ENCODE peak calls at places on chromosome 19, in ten cellular contexts. One of them, this sample, is unnamed.

GRCh38 chr19:42281175-42282035 is 12.4 kb downstream of the CIC start:
- DNase-seq in immature natural killer cell: peak; percentile 26
- DNase-seq in stimulated activated CD4-positive, alpha-beta T cell treated with anti-CD3 and anti-CD28 coated beads, Interleukin-2, amount 100 ng/mL, for 48 hours: no peak
- DNase-seq in substantia nigra: peak; percentile 81
- DNase-seq in GM12891: no peak
- DNase-seq in anterior cingulate cortex: peak; percentile 77
- DNase-seq in GM23248: peak; percentile 83
- DNase-seq in nucleus accumbens: peak; percentile 81
- DNase-seq in central memory CD8-positive, alpha-beta T cell: no peak
- DNase-seq in stromal cell of bone marrow: no peak
- DNase-seq in this sample: no peak

GRCh38 chr19:18731562-18732008 is 48.1 kb downstream of the CRTC1 start:
- DNase-seq in nucleus accumbens: no peak
- DNase-seq in GM23248: no peak
- DNase-seq in substantia nigra: no peak
- DNase-seq in stromal cell of bone marrow: no peak
- DNase-seq in immature natural killer cell: no peak
- DNase-seq in central memory CD8-positive, alpha-beta T cell: no peak
- DNase-seq in stimulated activated CD4-positive, alpha-beta T cell treated with anti-CD3 and anti-CD28 coated beads, Interleukin-2, amount 100 ng/mL, for 48 hours: no peak
- DNase-seq in GM12891: no peak
- DNase-seq in anterior cingulate cortex: no peak
- DNase-seq in this sample: no peak

GRCh38 chr19:55179570-55180484 is at the start of gene SYT5:
- DNase-seq in GM23248: peak; percentile 59
- DNase-seq in nucleus accumbens: peak; percentile 5
- DNase-seq in anterior cingulate cortex: peak; percentile 47
- DNase-seq in substantia nigra: peak; percentile 28
- DNase-seq in stimulated activated CD4-positive, alpha-beta T cell treated with anti-CD3 and anti-CD28 coated beads, Interleukin-2, amount 100 ng/mL, for 48 hours: peak; percentile 70
- DNase-seq in immature natural killer cell: peak; percentile 55
- DNase-seq in central memory CD8-positive, alpha-beta T cell: peak; percentile 32
- DNase-seq in stromal cell of bone marrow: no peak
- DNase-seq in GM12891: peak; percentile 78
- DNase-seq in this sample: peak; percentile 56

GRCh38 chr19:6710273-6711077 is 10.0 kb downstream of the C3 start:
- DNase-seq in anterior cingulate cortex: no peak
- DNase-seq in GM23248: no peak
- DNase-seq in immature natural killer cell: peak; percentile 24
- DNase-seq in nucleus accumbens: no peak
- DNase-seq in central memory CD8-positive, alpha-beta T cell: no peak
- DNase-seq in GM12891: no peak
- DNase-seq in stimulated activated CD4-positive, alpha-beta T cell treated with anti-CD3 and anti-CD28 coated beads, Interleukin-2, amount 100 ng/mL, for 48 hours: no peak
- DNase-seq in stromal cell of bone marrow: no peak
- DNase-seq in substantia nigra: no peak
- DNase-seq in this sample: no peak

GRCh38 chr19:1377965-1378785 is 5.5 kb upstream of the NDUFS7 start:
- DNase-seq in nucleus accumbens: no peak
- DNase-seq in stromal cell of bone marrow: no peak
- DNase-seq in GM12891: no peak
- DNase-seq in GM23248: no peak
- DNase-seq in central memory CD8-positive, alpha-beta T cell: no peak
- DNase-seq in immature natural killer cell: no peak
- DNase-seq in stimulated activated CD4-positive, alpha-beta T cell treated with anti-CD3 and anti-CD28 coated beads, Interleukin-2, amount 100 ng/mL, for 48 hours: no peak
- DNase-seq in anterior cingulate cortex: no peak
- DNase-seq in substantia nigra: no peak
- DNase-seq in this sample: no peak

GRCh38 chr19:9342610-9343304 is 18.8 kb downstream of the ZNF559 start:
- DNase-seq in central memory CD8-positive, alpha-beta T cell: no peak
- DNase-seq in GM12891: no peak
- DNase-seq in substantia nigra: no peak
- DNase-seq in anterior cingulate cortex: no peak
- DNase-seq in immature natural killer cell: no peak
- DNase-seq in nucleus accumbens: no peak
- DNase-seq in stromal cell of bone marrow: no peak
- DNase-seq in stimulated activated CD4-positive, alpha-beta T cell treated with anti-CD3 and anti-CD28 coated beads, Interleukin-2, amount 100 ng/mL, for 48 hours: no peak
- DNase-seq in GM23248: peak; percentile 2
- DNase-seq in this sample: no peak

GRCh38 chr19:54959840-54960239 is 6.3 kb upstream of the NLRP2 start:
- DNase-seq in central memory CD8-positive, alpha-beta T cell: no peak
- DNase-seq in immature natural killer cell: no peak
- DNase-seq in substantia nigra: no peak
- DNase-seq in stromal cell of bone marrow: no peak
- DNase-seq in anterior cingulate cortex: no peak
- DNase-seq in nucleus accumbens: no peak
- DNase-seq in stimulated activated CD4-positive, alpha-beta T cell treated with anti-CD3 and anti-CD28 coated beads, Interleukin-2, amount 100 ng/mL, for 48 hours: no peak
- DNase-seq in GM23248: no peak
- DNase-seq in GM12891: peak; percentile 48
- DNase-seq in this sample: no peak

GRCh38 chr19:45164577-45165335 is 4.0 kb upstream of the NKPD1 start:
- DNase-seq in substantia nigra: no peak
- DNase-seq in immature natural killer cell: peak; percentile 36
- DNase-seq in GM23248: peak; percentile 78
- DNase-seq in GM12891: peak; percentile 85
- DNase-seq in stromal cell of bone marrow: no peak
- DNase-seq in central memory CD8-positive, alpha-beta T cell: peak; percentile 38
- DNase-seq in anterior cingulate cortex: no peak
- DNase-seq in nucleus accumbens: no peak
- DNase-seq in stimulated activated CD4-positive, alpha-beta T cell treated with anti-CD3 and anti-CD28 coated beads, Interleukin-2, amount 100 ng/mL, for 48 hours: no peak
- DNase-seq in this sample: peak; percentile 46

GRCh38 chr19:2949939-2950285 is 5.1 kb upstream of the ZNF77 start:
- DNase-seq in GM12891: no peak
- DNase-seq in nucleus accumbens: no peak
- DNase-seq in central memory CD8-positive, alpha-beta T cell: no peak
- DNase-seq in substantia nigra: no peak
- DNase-seq in stromal cell of bone marrow: no peak
- DNase-seq in GM23248: peak; percentile 32
- DNase-seq in stimulated activated CD4-positive, alpha-beta T cell treated with anti-CD3 and anti-CD28 coated beads, Interleukin-2, amount 100 ng/mL, for 48 hours: no peak
- DNase-seq in immature natural killer cell: no peak
- DNase-seq in anterior cingulate cortex: no peak
- DNase-seq in this sample: no peak

This sample was measured in memory B cell.